ENCODE peak calls at places on chromosome 9, in eight cellular contexts. Y is stomach, K is mammary epithelial cell, U is tibial nerve, N is upper lobe of right lung, A is hepatocyte, I is endodermal cell, B is AG04450. V is an unnamed sample.

GRCh38 chr9:95840096-95840495 is 35.4 kb upstream of the ERCC6L2 start:
- DNase-seq in Y (no peak), K (no peak), U (no peak), N (no peak), A (no peak), I (no peak), B (no peak), V (no peak)

GRCh38 chr9:130128782-130129424 is 43.3 kb upstream of the NCS1 start:
- DNase-seq in Y (no peak), K (no peak), U (peak), N (peak), A (peak), I (no peak), B (peak), V (no peak)

GRCh38 chr9:107222020-107222522 is 61.0 kb upstream of the RAD23B start:
- DNase-seq in Y (no peak), K (no peak), U (no peak), N (no peak), A (peak), I (no peak), B (no peak), V (no peak)

GRCh38 chr9:125137200-125137599 is 6.1 kb downstream of the SCAI start:
- DNase-seq in Y (no peak), K (no peak), U (no peak), N (no peak), A (no peak), I (no peak), B (peak), V (no peak)

GRCh38 chr9:127112056-127112455 is 10.4 kb downstream of the ANGPTL2 start:
- DNase-seq in Y (peak), K (no peak), U (no peak), N (no peak), A (no peak), I (peak), B (no peak), V (peak)

GRCh38 chr9:69178583-69179011 is 4.5 kb downstream of the TJP2 start:
- DNase-seq in Y (no peak), K (peak), U (no peak), N (no peak), A (no peak), I (no peak), B (no peak), V (peak)

GRCh38 chr9:124355032-124355940 is 60.0 kb downstream of the PSMB7 start:
- DNase-seq in Y (no peak), K (no peak), U (no peak), N (no peak), A (no peak), I (peak), B (no peak), V (no peak)

GRCh38 chr9:126992427-126992826 is 77.8 kb downstream of the RALGPS1 start:
- DNase-seq in Y (no peak), K (no peak), U (no peak), N (no peak), A (no peak), I (no peak), B (no peak), V (no peak)

GRCh38 chr9:71589612-71590011 is 178.7 kb downstream of the CEMIP2 start:
- DNase-seq in Y (no peak), K (no peak), U (no peak), N (no peak), A (no peak), I (no peak), B (no peak), V (no peak)

GRCh38 chr9:120563044-120563443 is 16.9 kb downstream of the CDK5RAP2 start:
- DNase-seq in Y (peak), K (no peak), U (no peak), N (no peak), A (no peak), I (no peak), B (no peak), V (no peak)

GRCh38 chr9:92325269-92325990 is at the start of the genes CENPP and NOL8:
- DNase-seq in Y (peak), K (peak), U (peak), N (peak), A (peak), I (peak), B (peak), V (peak)

GRCh38 chr9:92324889-92325268 is 271 bp downstream of the NOL8 start:
- DNase-seq in Y (no peak), K (no peak), U (no peak), N (no peak), A (no peak), I (no peak), B (no peak), V (no peak)

GRCh38 chr9:92327283-92327850 is 1.6 kb downstream of the CENPP start:
- DNase-seq in Y (no peak), K (peak), U (no peak), N (no peak), A (no peak), I (no peak), B (no peak), V (peak)

GRCh38 chr9:92325991-92326500 is 293 bp downstream of the CENPP start:
- DNase-seq in Y (no peak), K (no peak), U (no peak), N (no peak), A (no peak), I (no peak), B (no peak), V (peak)

GRCh38 chr9:92328225-92328624 is 2.5 kb downstream of the CENPP start:
- DNase-seq in Y (no peak), K (peak), U (no peak), N (no peak), A (peak), I (no peak), B (peak), V (peak)
- TF ChIP-seq CTCF in Y (no peak), K (peak), U (no peak), N (no peak), A (peak), I (peak), B (peak), V (peak)

GRCh38 chr9:105908069-105908468 is 213.7 kb downstream of the TMEM38B start:
- DNase-seq in Y (no peak), K (peak), U (no peak), N (no peak), A (no peak), I (no peak), B (no peak), V (peak)

GRCh38 chr9:105912868-105913516 is 218.7 kb downstream of the TMEM38B start:
- DNase-seq in Y (no peak), K (peak), U (no peak), N (no peak), A (peak), I (peak), B (no peak), V (peak)

GRCh38 chr9:105912157-105912867 is 218.0 kb downstream of the TMEM38B start:
- DNase-seq in Y (no peak), K (no peak), U (no peak), N (no peak), A (no peak), I (no peak), B (no peak), V (no peak)

GRCh38 chr9:105911104-105911911 is 217.0 kb downstream of the TMEM38B start:
- DNase-seq in Y (no peak), K (no peak), U (no peak), N (no peak), A (no peak), I (peak), B (no peak), V (peak)
- H3K27ac ChIP-seq in Y (no peak), K (no peak), U (no peak), N (no peak), A (peak), I (peak), B (no peak), V (no peak)

GRCh38 chr9:87216036-87216435 is 268.7 kb upstream of the GAS1 start:
- DNase-seq in Y (no peak), K (no peak), U (no peak), N (no peak), A (no peak), I (no peak), B (no peak), V (no peak)

GRCh38 chr9:87217056-87217455 is 269.8 kb upstream of the GAS1 start:
- DNase-seq in Y (no peak), K (no peak), U (no peak), N (no peak), A (no peak), I (peak), B (no peak), V (no peak)

GRCh38 chr9:87213948-87214347 is 266.6 kb upstream of the GAS1 start:
- DNase-seq in Y (no peak), K (peak), U (no peak), N (no peak), A (no peak), I (no peak), B (no peak), V (no peak)

GRCh38 chr9:87214991-87215390 is 267.7 kb upstream of the GAS1 start:
- DNase-seq in Y (no peak), K (no peak), U (no peak), N (no peak), A (no peak), I (no peak), B (no peak), V (no peak)

GRCh38 chr9:87212563-87213154 is 265.4 kb upstream of the GAS1 start:
- DNase-seq in Y (no peak), K (peak), U (no peak), N (no peak), A (peak), I (no peak), B (no peak), V (peak)
- TF ChIP-seq CTCF in Y (no peak), K (no peak), U (no peak), N (no peak), A (no peak), I (no peak), B (no peak), V (no peak)

GRCh38 chr9:35649431-35650340 is 1.0 kb downstream of the SIT1 start:
- DNase-seq in Y (no peak), K (no peak), U (no peak), N (no peak), A (no peak), I (no peak), B (no peak), V (no peak)
- H3K27ac ChIP-seq in Y (peak), K (no peak), U (no peak), N (peak), A (no peak), I (no peak), B (no peak), V (peak)

GRCh38 chr9:22308177-22308576 is 138.4 kb upstream of the DMRTA1 start:
- DNase-seq in Y (no peak), K (no peak), U (no peak), N (no peak), A (no peak), I (no peak), B (no peak), V (no peak)

DNA sequence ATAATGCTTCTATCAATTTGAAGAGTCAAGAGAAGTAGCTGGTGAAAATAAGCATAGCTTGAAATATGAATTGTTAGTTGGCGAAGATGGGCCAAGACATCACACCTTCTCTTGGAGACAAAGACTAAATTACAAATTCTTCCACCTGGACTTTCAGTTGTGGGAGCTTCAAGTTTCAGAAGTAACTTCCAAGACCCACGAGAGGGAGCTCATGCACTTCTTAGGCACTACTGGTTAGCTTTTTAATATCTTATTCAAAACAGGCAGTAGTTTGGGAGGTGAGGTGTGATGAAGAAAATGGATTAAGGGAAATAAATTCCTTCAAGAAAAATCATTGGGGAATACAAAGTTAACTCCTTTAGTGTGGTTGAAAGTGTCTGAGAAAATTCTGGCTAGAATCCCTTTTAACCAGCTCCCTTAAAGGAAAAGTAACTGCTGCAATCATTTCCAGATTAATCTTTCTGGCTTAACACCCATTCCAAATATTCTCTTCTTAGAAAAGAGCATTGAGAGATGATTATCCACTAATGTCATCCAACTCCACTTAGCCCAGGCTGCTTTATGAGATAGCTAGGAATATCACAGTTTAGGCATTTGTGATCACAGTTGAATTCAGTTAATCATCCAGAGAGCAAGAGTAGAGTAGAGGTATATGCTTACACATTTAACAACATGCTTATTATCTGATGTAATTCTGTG is 139.5 kb upstream of the DMRTA1 start:
- DNase-seq in Y (peak), K (peak), U (peak), N (no peak), A (peak), I (peak), B (peak), V (peak)
- TF ChIP-seq CTCF in Y (no peak), K (peak), U (peak), N (peak), A (peak), I (peak), B (peak), V (peak)

GRCh38 chr9:111967621-111968020 is 71.0 kb downstream of the UGCG start:
- DNase-seq in Y (no peak), K (no peak), U (no peak), N (no peak), A (no peak), I (no peak), B (no peak), V (no peak)
- H3K27ac ChIP-seq in Y (no peak), K (peak), U (no peak), N (no peak), A (no peak), I (no peak), B (no peak), V (no peak)

DNA sequence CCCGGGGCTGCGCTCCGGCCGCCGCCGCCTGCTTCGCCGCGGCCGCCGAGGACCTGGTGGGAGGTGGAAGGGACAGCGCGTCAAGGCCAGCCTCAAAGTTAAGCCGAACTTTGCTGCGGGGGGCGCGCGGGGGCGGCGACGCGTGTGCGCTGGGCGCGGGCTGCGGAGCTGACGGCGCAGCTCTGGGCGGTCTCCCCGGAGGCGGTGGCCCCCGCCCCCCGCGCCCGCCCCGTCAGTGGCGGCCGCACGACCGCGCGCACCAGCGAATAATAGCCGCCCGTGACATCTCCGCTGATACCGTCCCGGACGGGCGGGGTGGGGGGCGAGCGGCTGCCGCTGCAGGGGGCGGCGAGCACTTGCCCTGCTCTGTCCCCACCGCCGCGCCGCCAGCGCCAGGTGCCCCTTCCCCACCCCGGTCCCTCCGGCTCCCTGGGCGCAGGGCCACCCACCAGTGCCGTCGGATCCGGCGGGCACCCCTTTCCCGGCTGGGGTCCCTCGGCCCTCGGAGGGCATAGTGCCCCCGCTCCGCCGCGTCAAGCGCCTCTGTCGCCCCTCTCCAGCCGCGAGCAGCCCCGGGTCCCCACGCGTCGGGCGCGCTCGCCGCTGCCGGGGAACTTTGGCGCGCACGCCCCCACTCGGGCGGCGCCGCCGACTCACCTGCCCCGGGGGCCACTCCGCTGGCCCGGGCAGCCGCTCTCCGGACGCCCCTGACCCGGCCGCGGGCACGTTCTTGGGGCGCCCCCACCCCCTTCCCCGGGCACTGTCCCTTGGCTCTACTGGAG is 772 bp upstream of the FAM78A start:
- DNase-seq in Y (no peak), K (no peak), U (no peak), N (no peak), A (no peak), I (no peak), B (no peak), V (no peak)
- TF ChIP-seq CTCF in Y (no peak), K (no peak), U (no peak), N (no peak), A (no peak), I (no peak), B (no peak), V (no peak)

GRCh38 chr9:27195191-27195590 is 86.2 kb downstream of the TEK start:
- DNase-seq in Y (no peak), K (no peak), U (no peak), N (no peak), A (no peak), I (no peak), B (no peak), V (no peak)

GRCh38 chr9:27192291-27192960 is 83.4 kb downstream of the TEK start:
- DNase-seq in Y (no peak), K (no peak), U (no peak), N (no peak), A (no peak), I (no peak), B (no peak), V (no peak)

GRCh38 chr9:27196383-27196782 is 87.4 kb downstream of the TEK start:
- DNase-seq in Y (no peak), K (peak), U (no peak), N (no peak), A (no peak), I (no peak), B (no peak), V (no peak)

GRCh38 chr9:27194401-27195091 is 85.5 kb downstream of the TEK start:
- DNase-seq in Y (no peak), K (peak), U (no peak), N (no peak), A (peak), I (no peak), B (peak), V (peak)

DNA sequence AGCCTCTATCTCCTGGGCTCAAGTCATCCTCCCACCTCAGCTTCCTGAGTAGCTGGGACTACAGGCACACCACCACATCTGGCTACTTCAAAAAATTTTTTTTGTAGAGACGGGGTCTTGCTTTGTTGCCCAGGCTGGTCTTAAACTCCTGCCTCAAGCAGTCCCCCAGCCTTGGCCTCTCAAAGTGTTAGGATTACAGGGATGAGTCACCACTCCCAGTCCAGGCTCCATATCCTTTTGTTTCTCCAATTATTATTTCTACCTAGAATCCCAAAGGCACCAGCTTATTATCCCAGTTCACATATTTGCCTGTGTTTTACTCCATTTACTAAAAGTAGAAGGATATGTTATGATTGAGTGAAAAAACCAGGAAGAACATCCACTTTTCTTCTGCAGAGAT is 84.9 kb downstream of the TEK start:
- DNase-seq in Y (no peak), K (no peak), U (no peak), N (no peak), A (no peak), I (no peak), B (no peak), V (no peak)
- H3K27ac ChIP-seq in Y (no peak), K (peak), U (no peak), N (no peak), A (peak), I (no peak), B (peak), V (no peak)